ENCODE peak calls at places on chromosomes 3 and 15, in eight cellular contexts. P is stomach, T is endothelial cell of umbilical vein, K is breast epithelium, J is vagina, V is Panc1, Q is GM23338, L is sigmoid colon. A is an unnamed sample.

GRCh38 chr3:39150803-39151631 is 2.4 kb downstream of the CSRNP1 start:
- DNase-seq in J (peak), V (no peak), P (peak), Q (peak), T (peak), L (peak), K (peak), A (peak)

GRCh38 chr15:92005154-92005553 is 151.6 kb downstream of the SLCO3A1 start:
- DNase-seq in Q (no peak), P (no peak), L (no peak), K (no peak), J (no peak), T (no peak), V (no peak), A (no peak)

GRCh38 chr3:52973806-52974205 is 72.1 kb downstream of the SFMBT1 start:
- DNase-seq in K (no peak), V (no peak), P (no peak), L (no peak), T (peak), Q (no peak), J (no peak), A (no peak)

GRCh38 chr3:148211725-148212124 is 486.0 kb upstream of the AGTR1 start:
- DNase-seq in P (no peak), L (no peak), J (no peak), V (no peak), Q (no peak), K (no peak), T (no peak), A (no peak)

GRCh38 chr3:177579419-177579818 is 382.1 kb upstream of the TBL1XR1 start:
- DNase-seq in K (no peak), J (no peak), T (no peak), Q (no peak), P (no peak), L (no peak), V (no peak), A (no peak)

GRCh38 chr3:61650276-61650675 is 88.9 kb downstream of the PTPRG start:
- DNase-seq in K (peak), J (peak), V (no peak), P (no peak), L (peak), Q (no peak), T (no peak), A (no peak)

GRCh38 chr3:194705761-194706160 is 20.1 kb downstream of the FAM43A start:
- DNase-seq in V (no peak), T (no peak), L (no peak), Q (peak), J (no peak), P (no peak), K (no peak), A (no peak)

GRCh38 chr3:182438398-182438797 is 354.9 kb upstream of the ATP11B start:
- DNase-seq in V (no peak), P (no peak), J (no peak), Q (no peak), L (no peak), K (no peak), T (no peak), A (no peak)

GRCh38 chr3:35322070-35322469 is 317.3 kb upstream of the ARPP21 start:
- DNase-seq in L (no peak), K (no peak), P (no peak), Q (no peak), V (no peak), T (peak), J (no peak), A (no peak)

GRCh38 chr15:75532413-75533250 is 46.5 kb downstream of the PTPN9 start:
- DNase-seq in T (peak), Q (peak), K (peak), V (peak), J (no peak), P (peak), L (peak), A (peak)

GRCh38 chr3:128242818-128243601 is 89.7 kb downstream of the EEFSEC start:
- DNase-seq in L (no peak), K (no peak), T (peak), P (no peak), J (peak), V (no peak), Q (no peak), A (no peak)

GRCh38 chr3:29612536-29612935 is 331.7 kb downstream of the RBMS3 start:
- DNase-seq in P (no peak), V (no peak), K (no peak), T (no peak), Q (no peak), L (no peak), J (no peak), A (no peak)

GRCh38 chr15:48406240-48406891 is 75.1 kb downstream of the DUT start:
- DNase-seq in Q (no peak), V (no peak), T (no peak), J (peak), P (no peak), K (no peak), L (no peak), A (no peak)

GRCh38 chr15:29045717-29046116 is 159.9 kb downstream of the APBA2 start:
- DNase-seq in P (no peak), L (no peak), Q (no peak), K (no peak), T (no peak), J (no peak), V (no peak), A (no peak)

GRCh38 chr3:156332304-156332703 is 211.9 kb downstream of the KCNAB1 start:
- DNase-seq in T (no peak), P (no peak), Q (no peak), V (no peak), K (no peak), L (no peak), J (no peak), A (no peak)

GRCh38 chr3:8952130-8952529 is 11.1 kb downstream of the RAD18 start:
- DNase-seq in L (no peak), Q (no peak), V (no peak), J (no peak), T (no peak), K (no peak), P (no peak), A (no peak)

GRCh38 chr3:10560060-10560861 is 54.9 kb upstream of the ATP2B2 start:
- DNase-seq in J (no peak), Q (no peak), K (no peak), P (no peak), T (no peak), V (no peak), L (peak), A (no peak)

GRCh38 chr15:68223171-68223570 is 6.4 kb downstream of the CLN6 start:
- DNase-seq in V (no peak), J (no peak), T (no peak), L (no peak), Q (no peak), K (peak), P (peak), A (no peak)

GRCh38 chr3:113623827-113624226 is 72.6 kb downstream of the USF3 start:
- DNase-seq in P (no peak), K (no peak), L (no peak), J (no peak), V (no peak), Q (no peak), T (no peak), A (no peak)

GRCh38 chr3:195815169-195815771 is 3.5 kb upstream of the MUC4 start:
- DNase-seq in J (no peak), V (no peak), Q (no peak), K (no peak), P (no peak), L (peak), T (no peak), A (no peak)

GRCh38 chr3:66854752-66855151 is 143.4 kb upstream of the KBTBD8 start:
- DNase-seq in V (no peak), P (no peak), L (no peak), K (no peak), J (no peak), Q (peak), T (no peak), A (no peak)

GRCh38 chr3:143897558-143898305 is 49.5 kb upstream of the SLC9A9 start:
- DNase-seq in Q (peak), K (no peak), V (no peak), T (peak), L (no peak), P (no peak), J (no peak), A (no peak)

GRCh38 chr3:177832862-177833261 is 635.6 kb upstream of the TBL1XR1 start:
- DNase-seq in Q (no peak), T (no peak), J (no peak), K (no peak), L (no peak), V (no peak), P (no peak), A (no peak)

GRCh38 chr3:100073555-100074307 is 40.6 kb downstream of the FILIP1L start:
- DNase-seq in L (peak), Q (peak), T (no peak), K (no peak), P (no peak), V (no peak), J (no peak), A (peak)

GRCh38 chr3:42071720-42072582 is 19.2 kb upstream of the TRAK1 start:
- DNase-seq in L (peak), T (peak), V (no peak), P (peak), K (peak), Q (peak), J (no peak), A (peak)

GRCh38 chr3:115814778-115815380 is 191.6 kb downstream of the GAP43 start:
- DNase-seq in T (peak), Q (peak), L (peak), V (peak), P (peak), K (peak), J (no peak), A (peak)

GRCh38 chr3:195834675-195835583 is 23.2 kb upstream of the MUC4 start:
- DNase-seq in J (no peak), V (no peak), T (no peak), L (no peak), P (no peak), K (no peak), Q (no peak), A (no peak)

GRCh38 chr3:150737874-150738679 is 24.9 kb downstream of the SIAH2 start:
- DNase-seq in V (no peak), T (no peak), J (peak), P (peak), L (no peak), Q (peak), K (no peak), A (peak)

GRCh38 chr3:23877324-23877980 is 39.3 kb downstream of the NKIRAS1 start:
- DNase-seq in T (peak), V (no peak), P (no peak), L (no peak), J (no peak), Q (no peak), K (no peak), A (peak)

GRCh38 chr3:58048301-58048700 is 40.1 kb downstream of the FLNB start:
- DNase-seq in Q (no peak), L (no peak), J (no peak), P (no peak), V (no peak), K (no peak), T (peak), A (no peak)

GRCh38 chr15:93428135-93428534 is 339.1 kb upstream of the RGMA start:
- DNase-seq in V (no peak), K (no peak), Q (no peak), P (no peak), J (no peak), L (no peak), T (no peak), A (no peak)

GRCh38 chr15:89129123-89129815 is 41.0 kb downstream of the ABHD2 start:
- DNase-seq in P (peak), K (no peak), L (no peak), T (peak), Q (peak), V (peak), J (no peak), A (peak)

GRCh38 chr3:186750316-186750715 is 33.1 kb upstream of the EIF4A2 start:
- DNase-seq in T (no peak), P (no peak), K (no peak), L (no peak), Q (no peak), V (no peak), J (no peak), A (no peak)

GRCh38 chr3:186742618-186743335 is 25.6 kb downstream of the KNG1 start:
- DNase-seq in P (no peak), V (no peak), Q (no peak), L (no peak), J (no peak), T (no peak), K (no peak), A (no peak)

DNA sequence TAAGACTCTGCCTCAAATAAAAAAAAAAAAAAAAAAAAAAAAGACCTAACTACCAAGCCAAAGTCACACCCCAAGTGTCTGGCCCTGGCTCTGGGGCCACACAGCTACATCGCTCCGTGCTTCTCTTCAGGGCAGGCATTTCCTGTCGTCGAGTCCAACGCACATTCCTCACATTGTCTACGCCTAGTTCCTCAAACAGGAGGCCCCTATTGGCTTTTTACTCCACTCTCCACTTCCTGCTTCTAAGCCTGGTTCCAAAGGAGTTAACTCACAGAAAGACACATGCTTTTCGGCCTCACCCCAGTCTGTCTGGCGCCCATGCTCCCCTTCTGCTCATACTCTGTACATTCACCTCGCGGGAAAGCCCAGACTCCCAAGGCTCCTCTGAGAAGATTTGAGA is 28.8 kb downstream of the KNG1 start:
- DNase-seq in K (no peak), P (peak), Q (peak), J (no peak), L (no peak), T (peak), V (no peak), A (peak)
- TF ChIP-seq POLR2AphosphoS5 in K (no peak), P (no peak), Q (no peak), J (no peak), L (no peak), T (peak), V (no peak), A (peak)

GRCh38 chr3:141305436-141305835 is 62.9 kb upstream of the ZBTB38 start:
- DNase-seq in V (no peak), K (no peak), L (no peak), Q (peak), J (no peak), P (no peak), T (peak), A (no peak)
- TF ChIP-seq CTCF in V (no peak), K (no peak), L (no peak), Q (no peak), J (no peak), P (no peak), T (peak), A (no peak)

GRCh38 chr3:152355744-152356665 is 87.3 kb downstream of the MBNL1 start:
- DNase-seq in T (no peak), J (no peak), Q (no peak), V (no peak), K (no peak), P (no peak), L (no peak), A (no peak)

GRCh38 chr3:152356870-152357276 is 88.1 kb downstream of the MBNL1 start:
- DNase-seq in K (no peak), V (no peak), Q (no peak), T (no peak), P (no peak), L (no peak), J (no peak), A (no peak)

GRCh38 chr3:152360303-152360702 is 91.6 kb downstream of the MBNL1 start:
- DNase-seq in V (no peak), L (no peak), K (no peak), T (no peak), Q (no peak), J (no peak), P (no peak), A (no peak)

GRCh38 chr3:152359385-152360248 is 90.9 kb downstream of the MBNL1 start:
- DNase-seq in J (no peak), K (no peak), L (no peak), T (no peak), P (no peak), Q (no peak), V (no peak), A (no peak)

DNA sequence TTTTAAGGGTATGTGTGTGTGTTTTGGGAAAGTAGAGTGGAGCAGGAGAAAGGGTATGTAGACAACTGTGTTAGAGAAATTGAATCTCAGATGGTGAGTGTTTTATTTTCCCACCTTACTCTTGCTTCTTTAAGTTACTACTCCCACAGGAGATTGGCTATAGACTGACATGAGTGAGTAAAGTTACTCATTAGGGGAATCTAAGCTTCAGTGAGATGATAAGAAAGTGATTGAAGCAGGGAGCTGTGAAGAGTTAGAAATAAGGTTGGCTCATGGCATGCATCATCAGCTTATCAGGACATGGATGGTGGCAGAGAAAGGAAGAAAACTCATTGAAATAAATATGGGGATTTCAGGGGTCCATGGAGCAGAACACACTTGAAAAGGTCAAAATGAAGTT is 88.9 kb downstream of the MBNL1 start:
- DNase-seq in V (no peak), P (no peak), J (no peak), Q (no peak), T (no peak), L (no peak), K (no peak), A (no peak)
- H3K4me3 ChIP-seq in V (no peak), P (no peak), J (no peak), Q (no peak), T (no peak), L (no peak), K (no peak), A (no peak)

DNA sequence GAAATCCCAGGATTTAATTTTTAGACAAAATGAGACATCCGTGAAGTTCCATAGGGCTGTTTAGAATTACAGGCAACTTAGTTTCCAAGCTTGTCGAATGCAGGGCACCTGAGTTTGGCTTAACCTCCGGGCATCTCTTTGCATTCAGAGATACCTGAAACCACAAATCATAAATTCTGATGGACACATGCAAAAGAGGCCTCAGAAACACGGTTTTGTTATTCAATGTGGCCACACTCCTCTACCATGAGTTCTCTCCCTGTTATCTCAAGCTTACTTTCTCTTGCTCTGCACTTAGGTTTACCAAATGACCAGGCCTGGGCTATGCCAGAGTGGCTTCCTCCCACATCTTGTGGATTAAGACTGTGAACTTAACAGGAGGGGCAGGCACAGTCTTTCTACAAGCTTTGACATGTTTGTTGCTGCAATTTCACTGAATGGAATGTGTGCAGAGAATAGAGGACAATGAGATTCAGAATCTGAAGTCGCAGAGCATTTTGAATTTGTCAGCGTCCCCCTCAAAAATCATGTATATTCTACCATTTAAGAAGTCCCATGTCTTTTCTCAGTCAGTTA is 137.7 kb downstream of the TPRG1 start:
- DNase-seq in J (no peak), V (no peak), L (no peak), T (no peak), Q (no peak), P (no peak), K (peak), A (no peak)
- TF ChIP-seq POLR2AphosphoS5 in J (no peak), V (no peak), L (no peak), T (no peak), Q (no peak), P (no peak), K (no peak), A (no peak)

A was measured in HL-60.